ENCODE peak calls at places on chromosomes 11 and 22, in four cellular contexts. A, R, G and U are unnamed samples.

GRCh38 chr22:19962246-19962908 is 20.8 kb upstream of the TXNRD2 start:
- DNase-seq in R (peak), G (peak), A (peak), U (no peak)

GRCh38 chr22:41910050-41910598 is 4.8 kb downstream of the SHISA8 start:
- DNase-seq in G (no peak), A (no peak), R (no peak), U (no peak)

GRCh38 chr11:81707881-81708280 is 1025.8 kb downstream of the FAM181B start:
- DNase-seq in A (no peak), G (no peak), R (no peak), U (no peak)

GRCh38 chr11:8906629-8907028 is 4.4 kb upstream of the AKIP1 start:
- DNase-seq in R (no peak), A (peak), G (no peak), U (no peak)

GRCh38 chr11:127791844-127792243 is 791.3 kb upstream of the KIRREL3 start:
- DNase-seq in A (no peak), R (no peak), G (no peak), U (no peak)

GRCh38 chr11:124886476-124886875 is 11.2 kb downstream of the ROBO4 start:
- DNase-seq in G (no peak), A (no peak), R (no peak), U (no peak)

GRCh38 chr11:57713849-57714248 is 1.5 kb downstream of the TMX2 start:
- DNase-seq in G (no peak), A (no peak), R (no peak), U (no peak)

GRCh38 chr22:39524753-39525657 is 4.6 kb downstream of the ATF4 start:
- DNase-seq in A (no peak), G (no peak), R (no peak), U (no peak)

GRCh38 chr11:29435421-29435820 is 581.4 kb downstream of the KCNA4 start:
- DNase-seq in G (no peak), A (peak), R (no peak), U (no peak)

GRCh38 chr11:126790550-126790981 is 210.0 kb downstream of the KIRREL3 start:
- DNase-seq in A (peak), G (no peak), R (peak), U (no peak)

GRCh38 chr11:44944181-44944852 is 6.4 kb downstream of the TP53I11 start:
- DNase-seq in G (no peak), A (peak), R (peak), U (no peak)

GRCh38 chr11:5597953-5598352 is 1.5 kb downstream of the TRIM6 start:
- DNase-seq in G (no peak), A (no peak), R (no peak), U (no peak)

GRCh38 chr22:40519284-40519947 is 117.1 kb downstream of the MRTFA start:
- DNase-seq in G (no peak), R (no peak), A (no peak), U (no peak)

GRCh38 chr11:2929511-2929879 is 275 bp upstream of the PHLDA2 start:
- DNase-seq in A (peak), G (peak), R (no peak), U (no peak)

GRCh38 chr11:101321222-101321621 is 191.6 kb upstream of the PGR start:
- DNase-seq in A (no peak), G (no peak), R (no peak), U (no peak)
- TF ChIP-seq CHD1 in A (no peak), G (no peak), R (no peak), U (no peak)

DNA sequence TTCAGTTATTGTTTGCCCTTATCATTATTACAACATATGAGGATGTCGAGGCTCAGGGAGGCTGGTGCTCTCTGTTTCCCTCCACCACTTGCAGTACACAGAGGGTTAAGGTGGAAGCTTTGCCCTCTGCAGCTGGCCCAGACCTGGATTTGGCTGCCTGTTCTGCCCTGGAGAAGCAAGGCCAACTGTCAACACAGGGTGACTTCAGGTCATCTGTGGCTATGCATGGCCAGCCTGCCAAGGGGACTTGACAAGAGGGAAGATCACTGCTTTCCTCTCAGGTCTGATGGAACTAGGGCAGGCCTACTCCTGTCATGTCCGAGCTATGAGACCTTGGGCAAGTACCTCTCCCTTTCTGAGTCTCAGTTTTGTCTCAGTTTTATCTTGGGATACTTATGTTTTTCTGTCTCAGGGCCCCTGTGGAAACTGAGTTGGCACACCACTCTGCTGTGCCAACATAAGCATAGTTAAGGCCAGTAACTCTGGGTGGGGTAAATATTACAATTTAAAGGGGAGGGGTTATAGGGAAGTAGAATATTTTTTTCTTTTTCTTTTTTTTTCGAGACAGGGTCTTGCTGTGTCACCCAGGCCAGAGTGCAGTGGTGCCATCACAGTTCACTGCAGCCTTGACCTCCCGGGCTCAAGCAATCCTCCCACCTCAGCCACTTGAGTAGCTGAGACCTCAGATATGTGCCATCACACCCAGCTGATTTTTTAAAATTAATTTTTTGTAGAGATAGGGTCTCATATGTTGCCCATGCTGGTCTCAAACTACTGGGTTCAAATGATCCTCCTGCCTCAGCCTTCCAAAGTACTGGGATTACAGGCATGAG is 2.4 kb upstream of the THRSP start:
- DNase-seq in A (no peak), G (no peak), R (no peak), U (no peak)
- TF ChIP-seq CEBPB in A (no peak), G (no peak), R (no peak), U (no peak)

GRCh38 chr11:47349521-47350095 is 2.9 kb downstream of the MYBPC3 start:
- DNase-seq in G (no peak), A (no peak), R (no peak), U (no peak)
- TF ChIP-seq USF2 in G (no peak), A (no peak), R (no peak), U (no peak)

GRCh38 chr22:33519140-33519973 is 400.9 kb downstream of the LARGE1 start:
- DNase-seq in G (peak), R (no peak), A (peak), U (peak)
- TF ChIP-seq CHD1 in G (no peak), R (no peak), A (no peak), U (no peak)

GRCh38 chr11:132245558-132246385 is 875.4 kb downstream of the NTM start:
- DNase-seq in A (no peak), G (no peak), R (no peak), U (no peak)

GRCh38 chr11:132242662-132243061 is 872.2 kb downstream of the NTM start:
- DNase-seq in G (no peak), R (no peak), A (no peak), U (no peak)

GRCh38 chr11:132248585-132248984 is 878.2 kb downstream of the NTM start:
- DNase-seq in R (no peak), A (no peak), G (no peak), U (no peak)

GRCh38 chr11:132249256-132249655 is 878.8 kb downstream of the NTM start:
- DNase-seq in R (no peak), G (no peak), A (no peak), U (no peak)

DNA sequence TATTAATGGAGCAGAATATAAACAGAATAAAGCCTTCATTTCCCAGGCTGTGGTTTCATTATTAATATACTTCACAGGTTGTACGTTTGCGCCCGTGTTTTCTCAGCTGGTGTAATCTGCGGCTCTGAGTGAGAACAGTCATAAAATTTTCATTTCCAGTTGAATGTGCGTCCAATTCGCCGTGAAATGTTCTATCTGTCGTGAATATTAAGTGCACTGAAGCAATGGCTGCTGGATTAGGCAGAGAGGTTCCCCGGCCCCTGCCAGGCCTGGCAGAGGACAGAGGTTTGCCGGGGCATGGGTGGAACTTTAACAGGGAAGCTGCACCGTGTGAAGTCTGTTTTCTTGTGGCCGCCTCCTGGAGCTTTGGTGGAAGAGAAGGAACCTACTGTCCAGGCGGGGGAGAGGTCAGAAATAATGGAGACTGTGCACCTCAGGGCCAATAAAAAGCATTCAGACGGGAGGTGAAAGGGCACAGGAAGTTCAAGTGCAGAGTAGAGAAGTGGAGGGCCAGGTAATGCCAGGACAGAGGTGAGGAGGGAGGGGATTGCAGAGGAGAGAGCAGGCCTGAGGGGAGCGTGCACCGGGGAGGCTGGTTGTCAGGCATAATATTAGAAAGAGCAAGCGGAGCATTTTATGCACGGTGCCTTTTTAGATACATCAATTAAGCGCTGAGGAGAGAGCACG is 874.6 kb downstream of the NTM start:
- DNase-seq in A (no peak), R (no peak), G (no peak), U (no peak)
- TF ChIP-seq CEBPB in A (no peak), R (no peak), G (no peak), U (no peak)

GRCh38 chr11:35907648-35908431 is 36.0 kb upstream of the LDLRAD3 start:
- DNase-seq in A (peak), G (no peak), R (no peak), U (peak)

GRCh38 chr11:35912883-35913614 is 30.8 kb upstream of the LDLRAD3 start:
- DNase-seq in G (no peak), A (no peak), R (no peak), U (no peak)

GRCh38 chr11:35909866-35910265 is 34.0 kb upstream of the LDLRAD3 start:
- DNase-seq in G (no peak), R (no peak), A (no peak), U (no peak)

GRCh38 chr11:35911616-35912165 is 32.2 kb upstream of the LDLRAD3 start:
- DNase-seq in G (no peak), R (no peak), A (no peak), U (no peak)

GRCh38 chr11:35911013-35911412 is 32.8 kb upstream of the LDLRAD3 start:
- DNase-seq in G (no peak), A (no peak), R (no peak), U (no peak)
- TF ChIP-seq USF2 in G (no peak), A (no peak), R (no peak), U (no peak)

DNA sequence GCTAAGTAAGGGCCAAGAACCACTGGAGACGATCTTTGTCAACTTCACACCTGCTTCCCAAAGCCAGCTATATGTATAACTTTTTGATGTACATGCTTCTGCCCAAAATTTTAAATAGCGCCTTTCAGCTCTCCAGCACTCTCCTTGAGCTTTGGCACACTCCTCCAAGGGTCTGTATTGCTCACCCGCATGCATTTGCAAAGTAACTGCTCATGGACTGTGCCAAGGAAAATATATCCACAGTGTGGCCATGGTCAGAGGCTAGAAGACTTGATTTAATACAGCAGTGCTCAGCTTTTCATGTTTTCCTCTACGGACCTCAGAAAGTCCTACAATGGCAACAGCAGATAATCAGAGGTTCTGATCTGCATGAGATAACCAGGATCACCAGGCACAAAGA is 550.1 kb downstream of the SOX6 start:
- DNase-seq in R (no peak), G (no peak), A (no peak), U (no peak)
- TF ChIP-seq CHD1 in R (no peak), G (no peak), A (no peak), U (no peak)